ENCODE peak calls at places on chromosome X, in ten cellular contexts. N, F, G, R, Q, Y, K, J, H and B are unnamed samples.

GRCh38 chrX:57595381-57595811 is 3.6 kb downstream of the ZXDB start:
- DNase-seq in K (no peak), G (peak; percentile 28), N (no peak), Q (no peak), F (no peak), Y (peak; percentile 81), H (no peak), R (peak; percentile 78), J (no peak), B (no peak)

GRCh38 chrX:12002876-12003275 is 135.4 kb upstream of the FRMPD4 start:
- DNase-seq in H (no peak), J (no peak), Q (no peak), Y (no peak), G (no peak), R (peak; percentile 2), F (no peak), K (no peak), N (no peak), B (no peak)

GRCh38 chrX:34612036-34612435 is 45.0 kb downstream of the TMEM47 start:
- DNase-seq in Y (no peak), J (no peak), R (no peak), N (no peak), Q (no peak), H (no peak), K (no peak), G (no peak), F (no peak), B (no peak)

GRCh38 chrX:69050051-69050785 is 115.0 kb downstream of the PJA1 start:
- DNase-seq in Y (no peak), G (no peak), F (no peak), K (no peak), Q (no peak), J (no peak), N (no peak), R (no peak), H (peak; percentile 7), B (no peak)

GRCh38 chrX:68755726-68756125 is 73.1 kb upstream of the EFNB1 start:
- DNase-seq in R (no peak), Q (no peak), F (no peak), J (no peak), H (no peak), G (no peak), N (no peak), K (no peak), Y (no peak), B (no peak)

GRCh38 chrX:85243761-85244410 is at the start of the genes SATL1 and ZNF711:
- DNase-seq in N (peak; percentile 51), Y (peak; percentile 47), J (peak; percentile 74), K (peak; percentile 4), R (peak; percentile 29), G (peak; percentile 51), Q (peak; percentile 56), H (peak; percentile 45), F (peak; percentile 85), B (peak; percentile 11)

GRCh38 chrX:148499638-148500427 is 584 bp upstream of the AFF2 start:
- DNase-seq in K (no peak), F (no peak), G (no peak), Y (no peak), H (no peak), R (no peak), J (peak; percentile 11), Q (no peak), N (no peak), B (no peak)

GRCh38 chrX:23592741-23593140 is 74.6 kb upstream of the PRDX4 start:
- DNase-seq in Y (no peak), G (no peak), R (no peak), H (no peak), Q (no peak), F (no peak), J (no peak), K (no peak), N (no peak), B (no peak)

GRCh38 chrX:14694631-14695030 is 165.3 kb downstream of the GLRA2 start:
- DNase-seq in Q (no peak), J (no peak), Y (peak; percentile 63), G (no peak), K (no peak), N (no peak), F (no peak), H (no peak), R (peak; percentile 45), B (no peak)